ENCODE peak calls at places on chromosome 5, in four cellular contexts. D is HepG2, B is GM12878, W is K562. I is an unnamed sample.

GRCh38 chr5:60492958-60493357 is 207.0 kb downstream of the DEPDC1B start:
- DNase-seq in D (peak; percentile 85), B (no peak), W (peak; percentile 11), I (no peak)

GRCh38 chr5:159971038-159971437 is 37.9 kb upstream of the TTC1 start:
- DNase-seq in D (no peak), B (no peak), W (no peak), I (no peak)

GRCh38 chr5:154321546-154321945 is 124.3 kb upstream of the SAP30L start:
- DNase-seq in D (no peak), B (no peak), W (no peak), I (no peak)

GRCh38 chr5:15002791-15003190 is 131.2 kb upstream of the ANKH start:
- DNase-seq in D (no peak), B (no peak), W (no peak), I (no peak)

GRCh38 chr5:122315511-122315910 is 3.5 kb downstream of the SNCAIP start:
- DNase-seq in D (no peak), B (no peak), W (no peak), I (no peak)

GRCh38 chr5:88489433-88489832 is 220.8 kb upstream of the TMEM161B start:
- DNase-seq in D (no peak), B (no peak), W (no peak), I (no peak)

GRCh38 chr5:43731573-43731972 is 128.6 kb downstream of the NNT start:
- DNase-seq in D (no peak), B (no peak), W (no peak), I (no peak)

GRCh38 chr5:149367249-149367971 is 9.6 kb downstream of the PCYOX1L start:
- DNase-seq in D (peak; percentile 89), B (no peak), W (peak; percentile 86), I (peak; percentile 87)

GRCh38 chr5:7850533-7851239 is at the start of gene CFAP90:
- DNase-seq in D (peak; percentile 49), B (no peak), W (no peak), I (peak; percentile 91)

GRCh38 chr5:115377468-115378217 is 81.2 kb upstream of the CCDC112 start:
- DNase-seq in D (no peak), B (peak; percentile 4), W (no peak), I (no peak)

GRCh38 chr5:35081134-35081533 is 33.4 kb upstream of the AGXT2 start:
- DNase-seq in D (no peak), B (no peak), W (no peak), I (no peak)

GRCh38 chr5:133081716-133082115 is 29.9 kb downstream of the HSPA4 start:
- DNase-seq in D (no peak), B (no peak), W (no peak), I (no peak)

DNA sequence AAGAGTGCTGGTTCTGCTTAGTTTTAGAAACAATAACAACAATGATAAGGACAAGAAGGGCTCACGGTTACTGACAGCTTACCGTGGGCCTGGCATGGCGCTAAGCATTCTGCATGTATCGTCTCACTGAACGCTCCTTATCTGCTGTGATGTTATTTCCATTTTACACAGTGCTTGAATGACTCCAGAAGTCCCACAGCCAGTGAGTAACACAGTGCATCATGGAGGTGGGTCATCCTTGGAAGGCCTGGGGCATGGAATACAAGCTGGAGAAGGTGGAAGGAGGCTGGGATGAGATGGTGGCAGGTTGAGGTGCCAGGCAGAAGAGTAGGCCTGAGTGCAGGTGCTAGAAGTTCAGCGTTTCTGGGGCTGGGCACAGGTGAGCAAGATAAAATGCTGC is 36.5 kb upstream of the FAT2 start:
- DNase-seq in D (no peak), B (no peak), W (no peak), I (no peak)
- TF ChIP-seq TCF7 in D (no peak), B (no peak), W (no peak), I (no peak)

DNA sequence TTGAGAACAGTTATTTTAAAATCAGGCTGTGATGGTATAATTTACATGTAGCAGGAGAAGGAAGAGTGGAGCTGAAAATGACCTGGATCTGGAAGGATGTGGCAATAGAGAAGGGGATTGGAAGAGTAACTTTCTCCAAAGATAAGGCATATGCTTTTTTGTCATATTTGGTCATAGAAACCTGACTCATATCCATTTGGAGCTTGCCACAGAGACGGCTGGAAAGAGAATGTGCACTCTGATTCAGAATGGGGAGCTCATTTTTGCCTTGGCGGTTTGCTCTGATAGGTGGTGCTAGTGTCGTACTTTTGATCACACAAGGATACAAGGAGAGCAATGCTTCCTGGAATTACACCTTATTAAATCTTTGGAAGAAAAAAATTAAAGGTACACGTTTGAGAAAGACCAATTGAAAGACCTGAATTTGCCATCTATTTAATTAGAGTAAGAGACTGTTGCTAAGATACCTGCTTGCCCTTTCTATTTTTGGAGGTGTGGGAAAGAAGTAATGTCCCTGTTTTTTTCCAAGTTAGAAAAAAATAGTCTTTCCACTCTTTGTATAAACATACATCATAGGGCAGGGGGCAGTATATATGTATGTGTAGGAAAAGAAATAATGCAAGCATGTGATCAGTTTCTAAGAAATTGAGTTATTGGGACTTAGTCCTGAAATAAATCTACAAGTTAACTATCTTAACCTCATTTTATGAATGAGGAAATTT is 5.4 kb downstream of the LSM11 start:
- DNase-seq in D (no peak), B (no peak), W (peak; percentile 9), I (no peak)
- TF ChIP-seq TCF7 in D (no peak), B (no peak), W (no peak), I (no peak)

GRCh38 chr5:110386782-110387181 is 339.7 kb downstream of the TMEM232 start:
- DNase-seq in D (peak; percentile 14), B (no peak), W (no peak), I (no peak)
- TF ChIP-seq TCF7 in D (no peak), B (no peak), W (no peak), I (no peak)

GRCh38 chr5:124742983-124743533 is 3.4 kb downstream of the ZNF608 start:
- DNase-seq in D (peak; percentile 24), B (no peak), W (no peak), I (no peak)

GRCh38 chr5:124745367-124746251 is 830 bp downstream of the ZNF608 start:
- DNase-seq in D (no peak), B (no peak), W (no peak), I (no peak)

GRCh38 chr5:124743534-124744169 is 2.8 kb downstream of the ZNF608 start:
- DNase-seq in D (no peak), B (no peak), W (no peak), I (no peak)

GRCh38 chr5:124742521-124742920 is 3.9 kb downstream of the ZNF608 start:
- DNase-seq in D (no peak), B (no peak), W (no peak), I (no peak)

DNA sequence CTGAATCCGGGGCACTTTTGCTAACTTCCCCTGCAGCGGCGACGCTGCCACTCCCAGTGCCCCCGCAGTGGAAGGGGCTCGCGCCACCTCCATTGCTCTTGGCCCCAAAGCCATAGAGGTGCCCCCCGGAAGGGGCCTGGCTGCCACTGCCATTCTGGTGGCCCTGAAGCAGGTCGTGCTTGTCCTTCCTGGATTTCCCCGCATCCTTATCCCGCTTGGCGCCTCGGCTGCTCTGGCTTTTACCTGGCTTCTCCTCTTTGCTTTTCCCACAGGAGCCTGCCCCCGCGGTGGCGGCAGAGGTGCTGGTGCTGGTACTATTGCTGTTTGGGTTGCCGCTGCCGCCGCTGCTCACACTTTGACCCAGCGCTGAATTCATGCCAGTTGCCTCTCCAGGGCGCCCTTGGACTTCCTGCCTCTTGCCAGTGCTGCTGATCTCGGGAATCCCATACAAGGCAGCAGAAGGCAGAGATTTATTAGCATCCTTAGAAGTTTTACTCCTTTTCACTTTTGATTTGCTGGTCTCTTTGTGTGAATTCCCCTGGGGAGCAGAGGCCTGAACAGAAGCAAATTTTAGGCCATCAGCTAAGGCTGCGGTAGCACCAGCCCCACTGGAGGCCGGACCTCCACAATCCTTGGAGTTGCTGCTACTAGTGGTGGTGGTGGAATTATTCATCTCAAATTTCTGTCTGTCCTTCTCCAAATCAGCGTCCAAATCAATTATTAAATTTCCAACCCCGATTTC is 2.1 kb downstream of the ZNF608 start:
- DNase-seq in D (no peak), B (no peak), W (no peak), I (no peak)
- TF ChIP-seq TCF7 in D (no peak), B (no peak), W (no peak), I (no peak)

GRCh38 chr5:152119091-152119490 is 194.4 kb upstream of the GLRA1 start:
- DNase-seq in D (no peak), B (no peak), W (no peak), I (no peak)
- TF ChIP-seq TCF7 in D (no peak), B (no peak), W (no peak), I (no peak)

GRCh38 chr5:171907731-171908343 is 98.6 kb downstream of the FBXW11 start:
- DNase-seq in D (peak; percentile 56), B (no peak), W (peak; percentile 48), I (peak; percentile 47)
- TF ChIP-seq TCF7 in D (no peak), B (no peak), W (no peak), I (no peak)

GRCh38 chr5:93279292-93279974 is 301.6 kb downstream of the NR2F1-AS1 start:
- DNase-seq in D (no peak), B (no peak), W (no peak), I (no peak)

GRCh38 chr5:93278876-93279275 is 302.1 kb downstream of the NR2F1-AS1 start:
- DNase-seq in D (no peak), B (no peak), W (no peak), I (no peak)

GRCh38 chr5:93280518-93280917 is 300.5 kb downstream of the NR2F1-AS1 start:
- DNase-seq in D (peak; percentile 24), B (no peak), W (no peak), I (no peak)

GRCh38 chr5:93285461-93285860 is 295.6 kb downstream of the NR2F1-AS1 start:
- DNase-seq in D (no peak), B (no peak), W (no peak), I (no peak)

GRCh38 chr5:93281980-93282772 is 298.8 kb downstream of the NR2F1-AS1 start:
- DNase-seq in D (no peak), B (no peak), W (no peak), I (no peak)
- TF ChIP-seq TCF7 in D (no peak), B (no peak), W (no peak), I (no peak)

GRCh38 chr5:65043843-65044359 is 275.2 kb downstream of the CWC27 start:
- DNase-seq in D (no peak), B (no peak), W (no peak), I (no peak)

GRCh38 chr5:65037845-65038815 is 269.4 kb downstream of the CWC27 start:
- DNase-seq in D (peak; percentile 39), B (no peak), W (peak; percentile 48), I (peak; percentile 71)

GRCh38 chr5:65047225-65047624 is 278.5 kb downstream of the CWC27 start:
- DNase-seq in D (no peak), B (no peak), W (no peak), I (no peak)

GRCh38 chr5:65041296-65042158 is 272.8 kb downstream of the CWC27 start:
- DNase-seq in D (no peak), B (no peak), W (no peak), I (no peak)
- TF ChIP-seq TCF7 in D (no peak), B (no peak), W (no peak), I (no peak)